ENCODE peak calls at places on chromosomes 7 and 10, in seven cellular contexts. L is IMR-90, J is kidney, Q is BJ, X is Panc1, N is AG04449, H is prostate gland. G is an unnamed sample.

GRCh38 chr7:139943391-139943790 is 114.3 kb downstream of the TBXAS1 start:
- DNase-seq in X (no peak), L (no peak), J (no peak), Q (no peak), H (no peak), N (no peak), G (no peak)

GRCh38 chr10:103714232-103714891 is 141.0 kb downstream of the SH3PXD2A start:
- DNase-seq in L (no peak), H (no peak), Q (no peak), N (no peak), X (no peak), J (no peak), G (no peak)

GRCh38 chr7:91465595-91466061 is 201.4 kb downstream of the FZD1 start:
- DNase-seq in Q (no peak), H (no peak), J (no peak), N (no peak), L (no peak), X (no peak), G (no peak)

GRCh38 chr7:34675749-34676374 is 17.8 kb downstream of the NPSR1 start:
- DNase-seq in X (peak; percentile 13), N (no peak), L (no peak), J (no peak), H (no peak), Q (no peak), G (no peak)

GRCh38 chr7:150371996-150372270 is 3.3 kb downstream of the REPIN1 start:
- DNase-seq in L (no peak), X (no peak), J (no peak), N (no peak), Q (no peak), H (no peak), G (no peak)

GRCh38 chr10:6254200-6254599 is 51.5 kb downstream of the PFKFB3 start:
- DNase-seq in X (no peak), J (no peak), Q (no peak), L (no peak), N (no peak), H (no peak), G (no peak)

GRCh38 chr10:131043039-131043691 is 268.4 kb downstream of the TCERG1L start:
- DNase-seq in H (no peak), J (no peak), L (no peak), Q (no peak), X (no peak), N (no peak), G (no peak)

GRCh38 chr10:47414227-47414592 is 30.1 kb upstream of the ZNF488 start:
- DNase-seq in L (no peak), X (no peak), H (no peak), J (no peak), Q (no peak), N (no peak), G (no peak)

GRCh38 chr10:17409170-17409733 is 45.1 kb downstream of the ST8SIA6 start:
- DNase-seq in H (no peak), Q (no peak), X (no peak), L (peak; percentile 5), N (no peak), J (no peak), G (no peak)

GRCh38 chr7:34354906-34355305 is 303.1 kb upstream of the NPSR1 start:
- DNase-seq in Q (peak; percentile 32), H (no peak), J (no peak), X (no peak), N (peak; percentile 46), L (peak; percentile 20), G (no peak)

GRCh38 chr7:70589590-70589989 is 542.4 kb upstream of the GALNT17 start:
- DNase-seq in J (no peak), X (no peak), N (no peak), Q (no peak), L (no peak), H (no peak), G (no peak)

DNA sequence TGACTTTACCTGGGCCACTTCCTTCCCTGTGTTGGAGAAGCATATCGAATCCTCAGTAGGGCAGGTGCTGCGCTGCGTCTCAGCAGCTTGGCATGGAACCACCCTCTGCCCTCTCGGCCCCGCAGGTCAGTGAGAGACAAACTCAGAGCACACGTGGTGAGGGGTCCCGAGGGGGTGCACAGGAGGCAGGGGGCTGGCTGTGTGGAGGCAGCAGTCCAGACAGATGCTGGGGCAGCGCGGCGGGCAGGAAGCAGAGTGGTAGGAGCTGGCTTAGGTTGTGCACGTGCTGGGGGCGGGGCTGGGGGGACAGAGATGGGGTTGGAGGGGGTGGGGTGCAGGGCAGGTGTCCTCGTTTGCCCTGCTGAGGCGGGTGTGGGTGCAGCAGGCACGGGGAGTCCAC is 33.1 kb downstream of the NUB1 start:
- DNase-seq in L (no peak), J (peak; percentile 61), H (no peak), N (no peak), X (no peak), Q (no peak), G (no peak)
- H3K4me3 ChIP-seq in L (no peak overlapping the region), J (no peak overlapping the region), H (no peak overlapping the region), N (no peak overlapping the region), X (no peak overlapping the region), Q (no peak overlapping the region), G (no peak overlapping the region)

GRCh38 chr7:74164985-74165456 is 9.1 kb upstream of the EIF4H start:
- DNase-seq in H (no peak), J (no peak), X (no peak), L (peak; percentile 43), Q (no peak), N (no peak), G (no peak)
- TF ChIP-seq CTCF in H (no peak), J (no peak), X (no peak), L (peak; percentile 53), Q (peak; percentile 45), N (peak; percentile 34), G (peak; percentile 17)

DNA sequence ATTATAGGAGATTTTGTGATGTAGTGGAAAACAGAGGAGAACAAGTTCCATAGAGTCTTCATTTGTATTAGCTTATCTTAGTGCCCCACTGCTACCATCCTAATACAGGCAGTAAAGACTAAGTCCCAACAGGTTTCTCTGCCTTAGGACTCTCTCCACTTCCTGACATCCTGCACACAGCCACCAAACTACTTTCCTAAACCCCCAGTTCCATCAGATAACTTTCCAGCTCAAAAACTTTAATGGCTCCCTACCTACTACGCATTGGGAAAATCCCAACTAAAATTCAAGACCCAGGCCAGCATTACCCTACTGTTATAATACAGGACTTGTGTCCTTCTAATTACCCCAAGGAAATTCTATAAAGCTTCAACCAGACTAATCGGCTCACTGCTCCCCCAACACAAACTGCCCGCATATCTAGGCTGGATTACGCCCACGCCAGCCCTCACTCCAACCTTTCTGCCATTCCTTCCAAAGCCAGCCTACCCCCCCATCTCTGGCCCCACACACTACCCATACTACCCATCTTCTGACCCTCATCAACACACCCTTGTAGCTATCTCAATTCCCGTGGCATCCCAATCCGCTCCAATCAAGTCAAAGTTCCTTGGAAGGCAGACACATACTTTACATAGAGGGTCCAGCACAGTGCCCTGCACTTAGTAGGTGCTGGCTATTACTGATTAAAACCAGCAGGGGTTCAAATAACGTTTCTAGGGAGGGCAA is 1.4 kb downstream of the IDE start:
- DNase-seq in H (no peak), L (no peak), N (no peak), X (no peak), J (no peak), Q (no peak), G (no peak)
- H3K4me3 ChIP-seq in H (peak overlapping the region; percentile 81), L (peak overlapping the region; percentile 70), N (peak overlapping the region; percentile 81), X (peak overlapping the region; percentile 93), J (peak overlapping the region; percentile 88), Q (peak overlapping the region; percentile 79), G (peak overlapping the region; percentile 61)

GRCh38 chr7:33108591-33108930 is 643 bp downstream of the RP9 start:
- DNase-seq in N (no peak), Q (no peak), X (no peak), J (no peak), L (no peak), H (no peak), G (no peak)
- TF ChIP-seq CTCF in N (no peak), Q (peak; percentile 27), X (no peak), J (no peak), L (no peak), H (no peak), G (peak; percentile 33)